ENCODE peak calls at places on chromosomes 3 and 15, in six cellular contexts. I is body of pancreas, B is cardiac fibroblast, X is fibroblast of mammary gland, U is HCT116, N is NCI-H2171. Z is an unnamed sample.

GRCh38 chr15:77070500-77071337 is at the start of gene TSPAN3:
- DNase-seq in U (peak), I (peak), N (peak), B (peak), X (peak), Z (peak)

GRCh38 chr3:99429501-99429900 is 208.9 kb upstream of the COL8A1 start:
- DNase-seq in U (no peak), B (no peak), I (no peak), X (peak), N (no peak), Z (no peak)

GRCh38 chr3:113079532-113079931 is 88.7 kb downstream of the GTPBP8 start:
- DNase-seq in B (no peak), U (no peak), X (no peak), I (no peak), N (no peak), Z (no peak)

GRCh38 chr3:155646554-155647189 is 98.2 kb downstream of the PLCH1 start:
- DNase-seq in U (no peak), I (no peak), B (no peak), X (no peak), N (no peak), Z (no peak)

GRCh38 chr3:117133066-117133465 is 423.5 kb downstream of the TUSC7 start:
- DNase-seq in N (no peak), B (no peak), U (no peak), I (no peak), X (no peak), Z (no peak)

GRCh38 chr3:81666502-81667121 is 94.8 kb downstream of the GBE1 start:
- DNase-seq in N (no peak), X (peak), U (no peak), I (no peak), B (peak), Z (peak)

GRCh38 chr3:9500108-9501050 is 53.2 kb downstream of the LHFPL4 start:
- DNase-seq in N (no peak), U (peak), B (peak), X (peak), I (peak), Z (peak)

GRCh38 chr3:141085331-141086047 is 34.3 kb downstream of the SPSB4 start:
- DNase-seq in X (no peak), U (no peak), B (no peak), I (no peak), N (peak), Z (no peak)

GRCh38 chr3:126983276-126983652 is 349 bp downstream of the PLXNA1 start:
- DNase-seq in X (no peak), I (no peak), B (peak), N (no peak), U (no peak), Z (no peak)

GRCh38 chr3:127759826-127760225 is 62.5 kb downstream of the MGLL start:
- DNase-seq in X (no peak), N (no peak), B (no peak), U (no peak), I (no peak), Z (no peak)

GRCh38 chr3:29186982-29187718 is 93.7 kb upstream of the RBMS3 start:
- DNase-seq in I (no peak), B (peak), U (peak), X (peak), N (no peak), Z (peak)

GRCh38 chr3:119810018-119810435 is 28.1 kb downstream of the NR1I2 start:
- DNase-seq in I (peak), N (no peak), U (no peak), B (peak), X (peak), Z (peak)

GRCh38 chr15:85755471-85755870 is 39.3 kb downstream of the KLHL25 start:
- DNase-seq in X (no peak), U (no peak), I (peak), N (no peak), B (no peak), Z (no peak)

GRCh38 chr3:4979401-4980228 is at the start of gene BHLHE40:
- DNase-seq in N (no peak), I (no peak), U (no peak), X (peak), B (no peak), Z (no peak)

GRCh38 chr3:38627956-38628355 is 21.5 kb downstream of the SCN5A start:
- DNase-seq in U (no peak), I (no peak), X (no peak), N (no peak), B (no peak), Z (peak)

GRCh38 chr3:52047295-52047960 is 8.9 kb downstream of the DUSP7 start:
- DNase-seq in U (no peak), X (no peak), I (no peak), B (no peak), N (no peak), Z (peak)

GRCh38 chr3:16842710-16843270 is 42.0 kb upstream of the PLCL2 start:
- DNase-seq in I (no peak), U (no peak), N (peak), B (no peak), X (no peak), Z (no peak)

GRCh38 chr3:121817753-121818152 is 17.1 kb downstream of the IQCB1 start:
- DNase-seq in X (no peak), N (no peak), B (no peak), I (no peak), U (no peak), Z (no peak)

GRCh38 chr15:80536231-80536630 is 132.0 kb downstream of the ARNT2 start:
- DNase-seq in X (no peak), U (no peak), N (no peak), I (no peak), B (no peak), Z (no peak)

GRCh38 chr3:175851541-175851940 is 992.4 kb downstream of the NAALADL2 start:
- DNase-seq in N (no peak), I (no peak), B (no peak), U (no peak), X (no peak), Z (no peak)

GRCh38 chr3:131812433-131812832 is 222.4 kb downstream of the CPNE4 start:
- DNase-seq in B (no peak), N (no peak), U (no peak), I (no peak), X (no peak), Z (peak)

GRCh38 chr15:26697913-26698312 is 75.0 kb downstream of the GABRB3 start:
- DNase-seq in N (peak), X (no peak), U (no peak), I (no peak), B (no peak), Z (no peak)

GRCh38 chr3:17213102-17213501 is 328.3 kb downstream of the PLCL2 start:
- DNase-seq in U (no peak), I (no peak), N (no peak), X (peak), B (no peak), Z (peak)

GRCh38 chr3:4245671-4246070 is 57.5 kb upstream of the SETMAR start:
- DNase-seq in I (no peak), B (no peak), U (no peak), X (no peak), N (no peak), Z (no peak)

GRCh38 chr3:11624161-11624560 is 19.6 kb downstream of the VGLL4 start:
- DNase-seq in U (no peak), N (no peak), B (peak), I (no peak), X (peak), Z (no peak)

GRCh38 chr3:65177879-65178484 is 490.2 kb upstream of the ADAMTS9 start:
- DNase-seq in N (no peak), B (peak), I (no peak), U (no peak), X (peak), Z (no peak)

GRCh38 chr15:92097473-92098178 is 244.1 kb downstream of the SLCO3A1 start:
- DNase-seq in N (peak), I (peak), X (peak), B (peak), U (peak), Z (peak)

GRCh38 chr3:51949121-51949520 is 6.1 kb upstream of the GPR62 start:
- DNase-seq in U (no peak), I (peak), X (no peak), B (no peak), N (no peak), Z (no peak)

GRCh38 chr3:50577348-50577747 is 8.0 kb downstream of the HEMK1 start:
- DNase-seq in B (no peak), I (no peak), X (no peak), U (no peak), N (no peak), Z (no peak)

GRCh38 chr15:49330166-49330565 is 92.9 kb upstream of the FGF7 start:
- DNase-seq in N (no peak), I (no peak), X (peak), B (no peak), U (no peak), Z (peak)

GRCh38 chr3:184678317-184679055 is 33.4 kb downstream of the MAGEF1 start:
- DNase-seq in B (no peak), U (no peak), X (no peak), N (no peak), I (no peak), Z (no peak)